ENCODE peak calls at places on chromosome 2, in seven cellular contexts. Q, C, I, L, H, T and Z are unnamed samples.

GRCh38 chr2:201127128-201127521 is 11.2 kb downstream of the CFLAR start:
- DNase-seq in Q (no peak), C (no peak), I (no peak), L (no peak), H (no peak), T (no peak), Z (no peak)

GRCh38 chr2:10584242-10584753 is 105.5 kb downstream of the NOL10 start:
- DNase-seq in Q (no peak), C (no peak), I (no peak), L (no peak), H (peak; percentile 67), T (no peak), Z (no peak)

GRCh38 chr2:205754924-205755321 is 72.6 kb downstream of the NRP2 start:
- DNase-seq in Q (peak; percentile 62), C (no peak), I (peak; percentile 5), L (no peak), H (peak; percentile 42), T (no peak), Z (no peak)

GRCh38 chr2:241850544-241851324 is 8.0 kb downstream of the PDCD1 start:
- DNase-seq in Q (no peak), C (no peak), I (no peak), L (no peak), H (no peak), T (no peak), Z (no peak)

GRCh38 chr2:136077138-136077537 is 40.8 kb downstream of the CXCR4 start:
- DNase-seq in Q (no peak), C (no peak), I (no peak), L (no peak), H (no peak), T (no peak), Z (no peak)

GRCh38 chr2:175036582-175037018 is 31.4 kb upstream of the CHN1 start:
- DNase-seq in Q (peak; percentile 12), C (peak; percentile 70), I (peak; percentile 49), L (peak; percentile 42), H (peak; percentile 60), T (no peak), Z (no peak)

GRCh38 chr2:172425336-172425735 is 2.0 kb upstream of the ITGA6 start:
- DNase-seq in Q (no peak), C (no peak), I (no peak), L (no peak), H (no peak), T (no peak), Z (no peak)

GRCh38 chr2:128395640-128396499 is 77.2 kb upstream of the HS6ST1 start:
- DNase-seq in Q (no peak), C (peak; percentile 43), I (no peak), L (peak; percentile 59), H (no peak), T (no peak), Z (no peak)

GRCh38 chr2:212032032-212032431 is 506.6 kb downstream of the ERBB4 start:
- DNase-seq in Q (no peak), C (no peak), I (no peak), L (peak; percentile 53), H (no peak), T (no peak), Z (no peak)

GRCh38 chr2:32745191-32745590 is 117.3 kb downstream of the TTC27 start:
- DNase-seq in Q (no peak), C (no peak), I (no peak), L (no peak), H (no peak), T (no peak), Z (no peak)

GRCh38 chr2:120470041-120470716 is 124.2 kb downstream of the INHBB start:
- DNase-seq in Q (no peak), C (no peak), I (no peak), L (peak; percentile 49), H (peak; percentile 95), T (no peak), Z (no peak)

GRCh38 chr2:53786371-53787254 is at the start of the genes ASB3 and ERLEC1:
- DNase-seq in Q (peak; percentile 76), C (peak; percentile 97), I (peak; percentile 93), L (peak; percentile 87), H (peak; percentile 91), T (peak; percentile 48), Z (no peak)

GRCh38 chr2:218852911-218853667 is 6.5 kb upstream of the WNT6 start:
- DNase-seq in Q (peak; percentile 77), C (peak; percentile 89), I (peak; percentile 68), L (peak; percentile 55), H (peak; percentile 61), T (no peak), Z (no peak)

GRCh38 chr2:237512774-237513466 is 25.9 kb downstream of the MLPH start:
- DNase-seq in Q (peak; percentile 76), C (peak; percentile 97), I (peak; percentile 85), L (peak; percentile 87), H (peak; percentile 92), T (peak; percentile 28), Z (peak; percentile 67)

GRCh38 chr2:231228223-231228622 is 29.8 kb downstream of the ARMC9 start:
- DNase-seq in Q (no peak), C (no peak), I (no peak), L (no peak), H (no peak), T (peak; percentile 78), Z (no peak)

GRCh38 chr2:206478340-206478739 is 35.0 kb downstream of the ADAM23 start:
- DNase-seq in Q (no peak), C (no peak), I (no peak), L (no peak), H (no peak), T (no peak), Z (no peak)

GRCh38 chr2:220162320-220162719 is 534.9 kb downstream of the SLC4A3 start:
- DNase-seq in Q (no peak), C (no peak), I (no peak), L (no peak), H (no peak), T (no peak), Z (no peak)

GRCh38 chr2:185335879-185336278 is 402.7 kb upstream of the FSIP2 start:
- DNase-seq in Q (no peak), C (no peak), I (no peak), L (no peak), H (no peak), T (no peak), Z (peak; percentile 45)

GRCh38 chr2:237904806-237905599 is 45.6 kb downstream of the RAMP1 start:
- DNase-seq in Q (no peak), C (no peak), I (peak; percentile 60), L (peak; percentile 21), H (no peak), T (peak; percentile 53), Z (no peak)

GRCh38 chr2:38095996-38096861 is 20.3 kb upstream of the CYP1B1 start:
- DNase-seq in Q (no peak), C (peak; percentile 69), I (no peak), L (no peak), H (no peak), T (no peak), Z (no peak)

GRCh38 chr2:149360106-149360505 is 29.7 kb downstream of the LYPD6 start:
- DNase-seq in Q (no peak), C (no peak), I (no peak), L (peak; percentile 40), H (no peak), T (no peak), Z (no peak)

GRCh38 chr2:133139847-133140533 is 428.3 kb downstream of the NCKAP5 start:
- DNase-seq in Q (no peak), C (peak; percentile 62), I (no peak), L (no peak), H (no peak), T (no peak), Z (no peak)

GRCh38 chr2:467892-468630 is 180.2 kb upstream of the ALKAL2 start:
- DNase-seq in Q (no peak), C (peak; percentile 54), I (no peak), L (no peak), H (no peak), T (no peak), Z (no peak)
- TF ChIP-seq EZH2 in Q (no peak), C (no peak), I (no peak), L (no peak), H (no peak), T (no peak), Z (no peak)

GRCh38 chr2:60058781-60059180 is 494.7 kb downstream of the BCL11A start:
- DNase-seq in Q (no peak), C (no peak), I (no peak), L (no peak), H (no peak), T (no peak), Z (no peak)

GRCh38 chr2:60053791-60054190 is 499.7 kb downstream of the BCL11A start:
- DNase-seq in Q (no peak), C (no peak), I (no peak), L (no peak), H (no peak), T (no peak), Z (no peak)

GRCh38 chr2:60051991-60052390 is 501.5 kb downstream of the BCL11A start:
- DNase-seq in Q (no peak), C (no peak), I (no peak), L (no peak), H (no peak), T (no peak), Z (no peak)

GRCh38 chr2:60054571-60055340 is 498.7 kb downstream of the BCL11A start:
- DNase-seq in Q (no peak), C (no peak), I (no peak), L (no peak), H (no peak), T (no peak), Z (no peak)
- TF ChIP-seq POLR2AphosphoS5 in Q (no peak), C (no peak), I (no peak), L (no peak), H (no peak), T (no peak), Z (no peak)

GRCh38 chr2:85753525-85754312 is at the start of gene ATOH8:
- DNase-seq in Q (no peak), C (peak; percentile 87), I (peak; percentile 14), L (peak; percentile 61), H (peak; percentile 67), T (no peak), Z (no peak)
- TF ChIP-seq EZH2 in Q (peak; percentile 78), C (no peak), I (no peak), L (no peak), H (no peak), T (no peak), Z (no peak)

DNA sequence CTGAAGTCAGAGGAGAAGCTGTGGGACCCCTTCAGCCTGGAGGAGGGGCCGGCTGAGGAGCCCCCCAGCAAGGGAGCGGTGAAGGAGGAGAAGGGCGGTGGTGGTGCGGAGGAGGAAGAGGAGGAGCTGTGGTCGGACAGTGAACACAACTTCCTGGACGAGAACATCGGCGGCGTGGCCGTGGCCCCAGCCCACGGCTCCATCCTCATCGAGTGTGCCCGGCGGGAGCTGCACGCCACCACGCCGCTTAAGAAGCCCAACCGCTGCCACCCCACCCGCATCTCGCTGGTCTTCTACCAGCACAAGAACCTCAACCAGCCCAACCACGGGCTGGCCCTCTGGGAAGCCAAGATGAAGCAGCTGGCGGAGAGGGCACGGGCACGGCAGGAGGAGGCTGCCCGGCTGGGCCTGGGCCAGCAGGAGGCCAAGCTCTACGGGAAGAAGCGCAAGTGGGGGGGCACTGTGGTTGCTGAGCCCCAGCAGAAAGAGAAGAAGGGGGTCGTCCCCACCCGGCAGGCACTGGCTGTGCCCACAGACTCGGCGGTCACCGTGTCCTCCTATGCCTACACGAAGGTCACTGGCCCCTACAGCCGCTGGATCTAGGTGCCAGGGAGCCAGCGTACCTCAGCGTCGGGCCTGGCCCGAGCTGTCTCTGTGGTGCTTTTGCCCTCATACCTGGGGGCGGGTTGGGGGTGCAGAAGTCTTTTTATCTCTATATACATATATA is 46.0 kb downstream of the BOLA3 start:
- DNase-seq in Q (no peak), C (no peak), I (no peak), L (no peak), H (no peak), T (no peak), Z (no peak)
- TF ChIP-seq POLR2AphosphoS5 in Q (no peak), C (no peak), I (no peak), L (no peak), H (no peak), T (peak; percentile 22), Z (no peak)